ENCODE peak calls at places on chromosomes 16 and 17, in eight cellular contexts. Y is cardiac muscle cell; A is T1000; F is dermis blood vessel endothelial cell; Q is stimulated activated CD4-positive, alpha-beta T cell treated with anti-CD3 and anti-CD28 coated beads, TNF-alpha, amount 100 ng/mL, for 4 hours; R is fibroblast of lung; G is fibroblast of villous mesenchyme; C is left ventricle myocardium superior. V is an unnamed sample.
A peak's percentile ranks its signal among the peaks of the same experiment; 100 is the strongest.

GRCh38 chr17:83061586-83061985 is 17.8 kb upstream of the METRNL start:
- DNase-seq in Y (no peak), A (no peak), F (no peak), Q (no peak), R (no peak), G (no peak), C (peak; percentile 16), V (no peak)

GRCh38 chr17:83176956-83177583 is 97.7 kb downstream of the METRNL start:
- DNase-seq in Y (no peak), A (no peak), F (no peak), Q (no peak), R (no peak), G (no peak), C (no peak), V (no peak)

GRCh38 chr16:66335704-66336329 is 30.7 kb upstream of the CDH5 start:
- DNase-seq in Y (peak; percentile 86), A (no peak), F (peak; percentile 75), Q (no peak), R (peak; percentile 85), G (peak; percentile 37), C (peak; percentile 69), V (no peak)

GRCh38 chr17:4607261-4607731 is 23.0 kb downstream of the SMTNL2 start:
- DNase-seq in Y (peak; percentile 68), A (no peak), F (no peak), Q (no peak), R (no peak), G (no peak), C (no peak), V (no peak)

GRCh38 chr17:51189628-51190027 is 23.4 kb downstream of the NME2 start:
- DNase-seq in Y (no peak), A (no peak), F (no peak), Q (no peak), R (no peak), G (peak; percentile 64), C (no peak), V (peak; percentile 15)

GRCh38 chr16:67101301-67101675 is 8.5 kb upstream of the PHAF1 start:
- DNase-seq in Y (no peak), A (no peak), F (no peak), Q (no peak), R (no peak), G (peak; percentile 25), C (no peak), V (peak; percentile 42)

GRCh38 chr16:30867747-30868146 is 26.1 kb downstream of the BCL7C start:
- DNase-seq in Y (no peak), A (no peak), F (peak; percentile 26), Q (no peak), R (peak; percentile 16), G (no peak), C (no peak), V (peak; percentile 45)

GRCh38 chr17:18064053-18064452 is 23.7 kb upstream of the DRG2 start:
- DNase-seq in Y (no peak), A (no peak), F (no peak), Q (no peak), R (no peak), G (no peak), C (no peak), V (no peak)

GRCh38 chr17:75325827-75326586 is 36.8 kb upstream of the SLC25A19 start:
- DNase-seq in Y (peak; percentile 90), A (peak; percentile 45), F (peak; percentile 91), Q (no peak), R (no peak), G (no peak), C (no peak), V (peak; percentile 39)

GRCh38 chr17:57870283-57870635 is 20.4 kb upstream of the MRPS23 start:
- DNase-seq in Y (no peak), A (no peak), F (no peak), Q (no peak), R (no peak), G (peak; percentile 49), C (no peak), V (no peak)

GRCh38 chr16:50369133-50369804 is 481 bp upstream of the BRD7 start:
- DNase-seq in Y (no peak), A (no peak), F (no peak), Q (no peak), R (no peak), G (peak; percentile 35), C (no peak), V (no peak)

GRCh38 chr17:57121308-57122042 is 36.4 kb downstream of the AKAP1 start:
- DNase-seq in Y (peak; percentile 56), A (no peak), F (peak; percentile 64), Q (no peak), R (peak; percentile 51), G (peak; percentile 51), C (peak; percentile 55), V (peak; percentile 57)

GRCh38 chr16:72083778-72084404 is 9.5 kb downstream of the TXNL4B start:
- DNase-seq in Y (no peak), A (no peak), F (no peak), Q (no peak), R (peak; percentile 30), G (no peak), C (no peak), V (no peak)

GRCh38 chr16:27245276-27246231 is 23.0 kb downstream of the NSMCE1 start:
- DNase-seq in Y (peak; percentile 85), A (peak; percentile 25), F (peak; percentile 57), Q (no peak), R (peak; percentile 96), G (peak; percentile 97), C (peak; percentile 66), V (peak; percentile 96)

GRCh38 chr17:83079340-83079747 is at the start of gene METRNL:
- DNase-seq in Y (peak; percentile 79), A (peak; percentile 80), F (peak; percentile 67), Q (peak; percentile 33), R (peak; percentile 65), G (peak; percentile 71), C (peak; percentile 91), V (peak; percentile 64)

V was measured in mesenchymal stem cell.